ENCODE peak calls at places on chromosomes 2 and 18, in four cellular contexts. D is stomach, U is astrocyte, W is Peyer's patch. F is an unnamed sample. For H3K27me3, the result is how much of the 10 kb centered on the place peaks cover.

GRCh38 chr2:220569380-220569779 is 942.0 kb downstream of the SLC4A3 start:
- DNase-seq in D (no peak), U (no peak), W (no peak), F (no peak)

GRCh38 chr2:222033541-222033940 is 265.3 kb downstream of the PAX3 start:
- DNase-seq in D (no peak), U (peak), W (no peak), F (no peak)

GRCh38 chr2:111930875-111931274 is 32.5 kb downstream of the MERTK start:
- DNase-seq in D (no peak), U (peak), W (no peak), F (no peak)

GRCh38 chr2:105103481-105103880 is 65.6 kb downstream of the MRPS9 start:
- DNase-seq in D (no peak), U (no peak), W (no peak), F (no peak)

GRCh38 chr2:179268277-179268935 is 3.8 kb upstream of the SESTD1 start:
- DNase-seq in D (no peak), U (peak), W (no peak), F (peak)

GRCh38 chr18:73719611-73720010 is 428.0 kb downstream of the FBXO15 start:
- DNase-seq in D (no peak), U (no peak), W (no peak), F (no peak)

GRCh38 chr2:46434851-46435273 is 44.5 kb upstream of the TMEM247 start:
- DNase-seq in D (no peak), U (peak), W (no peak), F (no peak)

GRCh38 chr2:54329482-54330225 is 73.6 kb upstream of the TSPYL6 start:
- DNase-seq in D (no peak), U (peak), W (no peak), F (no peak)

GRCh38 chr2:137194111-137194510 is 428.8 kb downstream of the THSD7B start:
- DNase-seq in D (no peak), U (no peak), W (no peak), F (no peak)

GRCh38 chr18:35971661-35972196 is 750 bp upstream of the RMP24 start:
- DNase-seq in D (no peak), U (no peak), W (no peak), F (peak)

GRCh38 chr18:76494541-76495403 is at the start of gene ZNF516:
- DNase-seq in D (peak), U (peak), W (peak), F (peak)

GRCh38 chr2:136281281-136282117 is 163.6 kb upstream of the CXCR4 start:
- DNase-seq in D (no peak), U (no peak), W (no peak), F (peak)

GRCh38 chr18:77105021-77105420 is 27.6 kb downstream of the MBP start:
- DNase-seq in D (no peak), U (no peak), W (no peak), F (no peak)

GRCh38 chr18:41700435-41700834 is 254.6 kb upstream of the PIK3C3 start:
- DNase-seq in D (no peak), U (peak), W (no peak), F (no peak)

GRCh38 chr2:167292430-167293171 is 404.3 kb downstream of the XIRP2 start:
- DNase-seq in D (peak), U (peak), W (peak), F (peak)

GRCh38 chr2:196337618-196337953 is 166.2 kb upstream of the STK17B start:
- DNase-seq in D (no peak), U (no peak), W (no peak), F (no peak)

GRCh38 chr2:218367415-218368149 is 10.9 kb downstream of the CATIP start:
- DNase-seq in D (peak), U (peak), W (peak), F (peak)

GRCh38 chr2:16154501-16155280 is 214.3 kb downstream of the MYCN start:
- DNase-seq in D (no peak), U (no peak), W (no peak), F (no peak)

GRCh38 chr2:64780041-64780440 is 126.3 kb upstream of the SERTAD2 start:
- DNase-seq in D (no peak), U (peak), W (no peak), F (no peak)

DNA sequence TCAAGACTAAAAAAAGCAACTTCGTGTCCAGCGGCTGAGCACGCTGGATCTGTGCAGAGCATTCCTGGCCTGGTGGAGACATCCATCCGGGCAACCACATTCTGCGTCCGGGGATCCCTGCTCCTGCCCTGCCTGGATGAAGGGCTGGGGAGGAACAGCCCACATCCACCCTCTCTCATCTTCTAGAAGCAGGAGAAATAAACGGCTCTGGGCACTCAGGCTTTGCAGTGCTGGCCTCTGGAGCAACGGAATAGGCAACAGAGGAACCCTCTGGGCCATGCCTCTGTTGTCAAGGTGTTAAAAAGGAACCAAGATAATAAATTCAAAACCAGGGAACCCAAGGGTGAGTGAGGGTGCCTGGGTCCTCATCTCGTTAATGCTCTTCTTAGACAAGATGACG is 106.8 kb upstream of the ASB18 start:
- DNase-seq in D (no peak), U (no peak), W (no peak), F (no peak)
- TF ChIP-seq CTCF in D (no peak), U (no peak), W (no peak), F (no peak)

DNA sequence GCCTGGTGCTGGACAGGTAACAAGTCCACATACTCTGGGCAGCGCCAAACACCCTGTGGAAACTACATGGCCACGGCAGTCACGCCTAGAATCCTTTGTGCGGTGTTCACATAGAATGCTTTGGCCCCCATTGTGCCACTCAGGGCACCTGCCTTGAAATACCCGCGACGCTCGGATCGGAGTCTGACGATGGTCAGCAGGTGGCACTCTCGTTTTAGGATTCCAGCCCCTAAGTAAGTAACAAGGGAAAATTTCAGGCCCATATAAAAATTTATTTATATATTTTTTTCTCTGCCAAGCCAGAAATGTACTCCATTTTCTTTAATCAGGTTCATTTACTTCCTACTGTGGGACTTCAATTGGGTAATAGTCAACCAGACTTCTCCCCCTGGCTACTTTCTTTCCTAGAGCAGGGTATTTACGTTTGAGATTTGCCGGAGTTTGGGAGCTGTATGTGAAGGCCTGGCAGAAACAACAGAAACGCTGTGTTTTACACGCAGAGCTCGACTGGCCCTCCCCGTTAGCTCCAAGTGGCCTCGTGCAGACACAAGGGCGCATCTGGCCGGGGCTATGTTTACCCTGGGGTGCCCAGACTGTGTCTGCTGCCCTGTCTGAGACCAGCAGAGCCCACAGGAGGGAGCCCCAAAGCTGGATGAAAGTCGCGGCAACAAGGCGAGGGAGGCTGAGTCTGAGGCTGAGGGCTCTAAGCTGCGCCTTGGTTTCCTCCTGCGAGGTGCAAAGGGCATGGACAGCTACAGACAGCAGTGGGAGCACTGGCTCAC is 41.6 kb downstream of the LRRC30 start:
- DNase-seq in D (peak), U (peak), W (peak), F (no peak)
- H3K4me3 ChIP-seq in D (peak), U (no peak), W (no peak), F (no peak)

DNA sequence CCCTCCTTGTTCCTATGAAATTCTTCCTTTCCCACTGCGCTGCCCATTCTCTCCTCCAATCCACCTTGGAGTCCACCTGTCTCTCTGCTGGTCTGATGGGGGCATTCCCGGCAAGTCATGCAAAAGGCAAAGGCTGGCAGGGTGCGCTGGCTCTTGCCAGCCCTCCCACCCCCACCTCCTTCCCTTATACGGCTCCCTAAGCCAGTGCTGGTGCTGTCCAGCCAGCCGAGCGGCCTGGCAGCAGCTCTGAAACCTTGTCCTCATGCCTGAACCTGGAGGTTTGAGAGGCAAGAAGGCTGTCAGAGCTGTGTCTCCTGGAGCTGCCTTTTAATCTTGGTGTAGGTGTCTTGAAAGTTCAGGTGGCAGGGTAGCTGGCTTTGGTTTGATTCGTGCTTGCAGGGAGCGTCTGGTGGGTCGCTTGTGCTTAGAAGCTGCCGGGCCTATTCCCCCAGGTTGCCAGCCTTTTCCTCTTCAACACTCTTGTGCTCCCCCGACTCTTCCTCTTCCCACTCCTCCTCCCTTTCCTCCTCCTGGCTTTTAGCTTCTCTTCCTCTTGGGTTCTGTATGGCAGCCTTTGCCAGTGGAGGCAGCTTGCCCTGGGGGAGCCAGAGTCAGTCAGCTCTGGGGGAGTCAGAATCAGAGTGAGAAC is 748 bp downstream of the LIPG start:
- DNase-seq in D (no peak), U (no peak), W (peak), F (no peak)
- H3K27me3 ChIP-seq in D (under half), U (under half), W (under half), F (under half)

GRCh38 chr2:204933735-204934361 is 388.6 kb downstream of the PARD3B start:
- DNase-seq in D (no peak), U (no peak), W (no peak), F (no peak)

DNA sequence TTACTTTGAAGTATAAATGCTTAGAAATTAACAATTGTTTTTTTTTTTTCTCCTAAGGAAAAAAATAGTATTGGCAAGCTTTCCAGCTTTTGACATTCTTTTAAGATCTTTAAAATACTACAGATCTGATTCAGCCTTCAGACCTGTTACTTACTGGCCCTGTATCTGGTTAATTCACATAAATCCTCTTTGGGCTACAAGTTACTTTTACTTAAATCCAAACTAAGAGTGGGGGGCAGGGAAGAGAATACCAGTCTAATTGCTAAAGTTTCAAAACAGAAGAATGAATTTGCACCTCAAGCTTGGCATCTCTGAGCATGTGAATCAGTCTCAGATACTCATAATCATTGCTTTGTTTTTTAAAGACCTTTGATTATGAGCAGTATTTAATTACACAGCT is 386.3 kb downstream of the PARD3B start:
- DNase-seq in D (no peak), U (peak), W (no peak), F (no peak)
- TF ChIP-seq CTCF in D (no peak), U (no peak), W (no peak), F (no peak)

DNA sequence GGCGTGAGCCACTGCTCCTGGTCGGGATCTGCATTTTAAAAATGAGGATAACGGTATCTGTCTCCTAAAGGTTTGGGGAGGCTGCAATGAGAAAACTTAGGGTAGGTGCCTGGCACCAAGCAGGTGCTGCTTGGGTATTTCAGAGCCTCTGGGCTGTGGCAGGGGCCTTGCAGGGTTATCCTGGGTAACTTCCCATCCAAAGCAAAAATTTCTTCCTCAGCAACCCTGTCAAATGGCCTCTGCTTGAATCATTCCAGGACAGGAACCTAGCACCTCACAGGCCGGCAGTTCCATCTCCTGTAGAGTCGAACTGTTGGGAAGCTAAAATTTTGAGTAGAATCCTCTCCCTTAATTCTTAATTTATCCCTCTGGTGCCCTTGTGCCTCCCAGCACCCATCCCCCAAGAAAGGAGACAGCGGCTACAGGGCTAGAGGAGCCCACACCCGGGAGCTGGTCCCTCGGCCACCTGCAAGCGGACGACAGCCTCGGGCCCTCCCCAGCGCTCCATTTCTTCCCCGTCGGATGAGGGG is 868 bp downstream of the CGREF1 start:
- DNase-seq in D (no peak), U (no peak), W (no peak), F (no peak)
- H3K4me3 ChIP-seq in D (peak), U (peak), W (peak), F (no peak)

DNA sequence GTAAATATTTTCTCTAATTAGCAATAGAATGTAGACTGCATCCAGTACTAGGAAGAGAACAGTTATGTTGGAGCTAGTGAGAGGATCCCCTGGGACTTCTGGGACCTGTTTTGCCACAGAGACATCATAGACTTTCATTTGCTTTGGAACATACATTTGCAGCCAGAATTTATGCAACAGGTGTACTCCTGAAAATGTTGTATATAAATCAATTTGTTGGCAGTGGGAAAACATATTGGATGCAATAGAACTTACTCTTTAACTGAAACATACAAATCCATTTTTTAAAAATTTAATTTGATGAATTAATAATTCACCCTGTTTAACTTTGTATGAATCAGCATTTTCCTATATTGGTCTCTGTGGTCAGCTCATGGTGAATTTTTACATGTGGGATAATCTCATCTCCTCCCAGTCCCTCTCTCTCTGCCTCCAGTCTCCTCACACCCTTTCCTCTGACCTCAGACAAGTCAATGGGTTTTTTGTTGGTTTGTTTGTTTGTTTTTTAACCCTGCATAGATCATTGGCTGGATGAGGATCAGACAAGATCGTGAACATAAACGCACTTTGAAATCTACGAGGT is 263.0 kb downstream of the LPIN1 start:
- DNase-seq in D (no peak), U (no peak), W (no peak), F (no peak)
- H3K27me3 ChIP-seq in D (under half), U (under half), W (under half), F (under half)

GRCh38 chr2:20635096-20635475 is 15.8 kb downstream of the HS1BP3 start:
- DNase-seq in D (no peak), U (no peak), W (peak), F (no peak)

GRCh38 chr2:20638014-20638413 is 12.9 kb downstream of the HS1BP3 start:
- DNase-seq in D (no peak), U (no peak), W (no peak), F (no peak)

GRCh38 chr2:20634430-20635095 is 16.3 kb downstream of the HS1BP3 start:
- DNase-seq in D (no peak), U (peak), W (no peak), F (no peak)

GRCh38 chr2:20637147-20637546 is 13.8 kb downstream of the HS1BP3 start:
- DNase-seq in D (peak), U (no peak), W (no peak), F (no peak)

GRCh38 chr2:20635698-20636584 is 15.0 kb downstream of the HS1BP3 start:
- DNase-seq in D (peak), U (no peak), W (peak), F (peak)
- TF ChIP-seq CTCF in D (peak), U (peak), W (peak), F (peak)